ENCODE peak calls at places on chromosomes 4 and X, in five cellular contexts. One of them, this sample, is unnamed.

GRCh38 chr4:112589207-112589606 is 47.5 kb downstream of the ZGRF1 start:
- DNase-seq in non-pigmented ciliary epithelial cell: peak; percentile 23
- DNase-seq in AG10803: peak; percentile 20
- DNase-seq in RCC 7860: peak; percentile 25
- DNase-seq in CD4-positive, alpha-beta T cell: no peak
- DNase-seq in this sample: no peak

GRCh38 chrX:49030283-49030682 is 12.9 kb downstream of the TFE3 start:
- DNase-seq in non-pigmented ciliary epithelial cell: no peak
- DNase-seq in AG10803: no peak
- DNase-seq in RCC 7860: no peak
- DNase-seq in CD4-positive, alpha-beta T cell: no peak
- DNase-seq in this sample: no peak

GRCh38 chr4:19944251-19944650 is 307.5 kb upstream of the SLIT2 start:
- DNase-seq in non-pigmented ciliary epithelial cell: no peak
- DNase-seq in AG10803: no peak
- DNase-seq in RCC 7860: no peak
- DNase-seq in CD4-positive, alpha-beta T cell: no peak
- DNase-seq in this sample: no peak

GRCh38 chr4:118288097-118288496 is 64.7 kb downstream of the PRSS12 start:
- DNase-seq in non-pigmented ciliary epithelial cell: peak; percentile 68
- DNase-seq in AG10803: peak; percentile 81
- DNase-seq in RCC 7860: no peak
- DNase-seq in CD4-positive, alpha-beta T cell: no peak
- DNase-seq in this sample: no peak

GRCh38 chr4:57430706-57431105 is 320.5 kb upstream of the IGFBP7 start:
- DNase-seq in non-pigmented ciliary epithelial cell: no peak
- DNase-seq in AG10803: no peak
- DNase-seq in RCC 7860: no peak
- DNase-seq in CD4-positive, alpha-beta T cell: no peak
- DNase-seq in this sample: no peak

GRCh38 chrX:34826964-34827363 is 115.6 kb upstream of the FAM47B start:
- DNase-seq in non-pigmented ciliary epithelial cell: no peak
- DNase-seq in AG10803: no peak
- DNase-seq in RCC 7860: no peak
- DNase-seq in CD4-positive, alpha-beta T cell: no peak
- DNase-seq in this sample: no peak

GRCh38 chrX:26286836-26287235 is 70.9 kb downstream of the MAGEB5 start:
- DNase-seq in non-pigmented ciliary epithelial cell: no peak
- DNase-seq in AG10803: no peak
- DNase-seq in RCC 7860: no peak
- DNase-seq in CD4-positive, alpha-beta T cell: no peak
- DNase-seq in this sample: no peak

GRCh38 chr4:22463179-22463578 is 52.7 kb downstream of the ADGRA3 start:
- DNase-seq in non-pigmented ciliary epithelial cell: no peak
- DNase-seq in AG10803: no peak
- DNase-seq in RCC 7860: no peak
- DNase-seq in CD4-positive, alpha-beta T cell: no peak
- DNase-seq in this sample: peak; percentile 28

GRCh38 chr4:5125326-5125725 is 74.0 kb downstream of the STK32B start:
- DNase-seq in non-pigmented ciliary epithelial cell: no peak
- DNase-seq in AG10803: no peak
- DNase-seq in RCC 7860: no peak
- DNase-seq in CD4-positive, alpha-beta T cell: no peak
- DNase-seq in this sample: no peak

GRCh38 chr4:77695769-77696168 is 90.1 kb downstream of the CXCL13 start:
- DNase-seq in non-pigmented ciliary epithelial cell: peak; percentile 97
- DNase-seq in AG10803: peak; percentile 88
- DNase-seq in RCC 7860: peak; percentile 90
- DNase-seq in CD4-positive, alpha-beta T cell: no peak
- DNase-seq in this sample: no peak

GRCh38 chr4:108465886-108466491 is 154.4 kb upstream of the RPL34 start:
- DNase-seq in non-pigmented ciliary epithelial cell: no peak
- DNase-seq in AG10803: no peak
- DNase-seq in RCC 7860: no peak
- DNase-seq in CD4-positive, alpha-beta T cell: no peak
- DNase-seq in this sample: no peak

GRCh38 chr4:2257361-2258001 is 4.4 kb downstream of the MXD4 start:
- DNase-seq in non-pigmented ciliary epithelial cell: no peak
- DNase-seq in AG10803: no peak
- DNase-seq in RCC 7860: no peak
- DNase-seq in CD4-positive, alpha-beta T cell: no peak
- DNase-seq in this sample: no peak

GRCh38 chrX:17435476-17435875 is 60.5 kb downstream of the NHS start:
- DNase-seq in non-pigmented ciliary epithelial cell: no peak
- DNase-seq in AG10803: no peak
- DNase-seq in RCC 7860: no peak
- DNase-seq in CD4-positive, alpha-beta T cell: no peak
- DNase-seq in this sample: no peak

GRCh38 chr4:158604369-158604768 is 67.3 kb downstream of the C4orf46 start:
- DNase-seq in non-pigmented ciliary epithelial cell: no peak
- DNase-seq in AG10803: no peak
- DNase-seq in RCC 7860: no peak
- DNase-seq in CD4-positive, alpha-beta T cell: no peak
- DNase-seq in this sample: no peak

GRCh38 chr4:185304944-185305690 is 90.6 kb downstream of the LRP2BP start:
- DNase-seq in non-pigmented ciliary epithelial cell: no peak
- DNase-seq in AG10803: no peak
- DNase-seq in RCC 7860: no peak
- DNase-seq in CD4-positive, alpha-beta T cell: no peak
- DNase-seq in this sample: peak; percentile 10

GRCh38 chrX:87578978-87579377 is 61.4 kb downstream of the KLHL4 start:
- DNase-seq in non-pigmented ciliary epithelial cell: no peak
- DNase-seq in AG10803: no peak
- DNase-seq in RCC 7860: no peak
- DNase-seq in CD4-positive, alpha-beta T cell: no peak
- DNase-seq in this sample: no peak

GRCh38 chrX:125132274-125132673 is 187.4 kb upstream of the TEX13C start:
- DNase-seq in non-pigmented ciliary epithelial cell: no peak
- DNase-seq in AG10803: no peak
- DNase-seq in RCC 7860: peak; percentile 6
- DNase-seq in CD4-positive, alpha-beta T cell: no peak
- DNase-seq in this sample: no peak

GRCh38 chr4:791201-791865 is 34.6 kb downstream of the CPLX1 start:
- DNase-seq in non-pigmented ciliary epithelial cell: no peak
- DNase-seq in AG10803: no peak
- DNase-seq in RCC 7860: no peak
- DNase-seq in CD4-positive, alpha-beta T cell: no peak
- DNase-seq in this sample: no peak

GRCh38 chr4:56575820-56576429 is 70.3 kb downstream of the ARL9 start:
- DNase-seq in non-pigmented ciliary epithelial cell: no peak
- DNase-seq in AG10803: peak; percentile 49
- DNase-seq in RCC 7860: peak; percentile 36
- DNase-seq in CD4-positive, alpha-beta T cell: no peak
- DNase-seq in this sample: no peak

GRCh38 chrX:80576267-80576666 is 156.0 kb downstream of the TENT5D start:
- DNase-seq in non-pigmented ciliary epithelial cell: no peak
- DNase-seq in AG10803: no peak
- DNase-seq in RCC 7860: no peak
- DNase-seq in CD4-positive, alpha-beta T cell: no peak
- DNase-seq in this sample: no peak

GRCh38 chr4:88285235-88285505 is 809 bp upstream of the PPM1K start:
- DNase-seq in non-pigmented ciliary epithelial cell: no peak
- DNase-seq in AG10803: no peak
- DNase-seq in RCC 7860: no peak
- DNase-seq in CD4-positive, alpha-beta T cell: no peak
- DNase-seq in this sample: no peak

GRCh38 chr4:107564326-107564725 is 155.7 kb downstream of the PAPSS1 start:
- DNase-seq in non-pigmented ciliary epithelial cell: peak; percentile 24
- DNase-seq in AG10803: peak; percentile 84
- DNase-seq in RCC 7860: no peak
- DNase-seq in CD4-positive, alpha-beta T cell: no peak
- DNase-seq in this sample: no peak

GRCh38 chr4:112196446-112196845 is 35.1 kb upstream of the AP1AR start:
- DNase-seq in non-pigmented ciliary epithelial cell: no peak
- DNase-seq in AG10803: no peak
- DNase-seq in RCC 7860: no peak
- DNase-seq in CD4-positive, alpha-beta T cell: no peak
- DNase-seq in this sample: no peak

GRCh38 chr4:7788687-7789425 is 150.8 kb downstream of the AFAP1 start:
- DNase-seq in non-pigmented ciliary epithelial cell: no peak
- DNase-seq in AG10803: peak; percentile 68
- DNase-seq in RCC 7860: no peak
- DNase-seq in CD4-positive, alpha-beta T cell: no peak
- DNase-seq in this sample: no peak

GRCh38 chr4:183190900-183191527 is 92.0 kb downstream of the WWC2 start:
- DNase-seq in non-pigmented ciliary epithelial cell: no peak
- DNase-seq in AG10803: no peak
- DNase-seq in RCC 7860: no peak
- DNase-seq in CD4-positive, alpha-beta T cell: no peak
- DNase-seq in this sample: no peak

GRCh38 chrX:138847930-138848329 is 136.4 kb upstream of the FGF13 start:
- DNase-seq in non-pigmented ciliary epithelial cell: no peak
- DNase-seq in AG10803: peak; percentile 51
- DNase-seq in RCC 7860: no peak
- DNase-seq in CD4-positive, alpha-beta T cell: no peak
- DNase-seq in this sample: no peak

GRCh38 chr4:137644201-137644600 is 111.9 kb upstream of the PCDH18 start:
- DNase-seq in non-pigmented ciliary epithelial cell: no peak
- DNase-seq in AG10803: peak; percentile 57
- DNase-seq in RCC 7860: no peak
- DNase-seq in CD4-positive, alpha-beta T cell: no peak
- DNase-seq in this sample: no peak

GRCh38 chr4:8830056-8830455 is 41.6 kb downstream of the HMX1 start:
- DNase-seq in non-pigmented ciliary epithelial cell: no peak
- DNase-seq in AG10803: no peak
- DNase-seq in RCC 7860: no peak
- DNase-seq in CD4-positive, alpha-beta T cell: no peak
- DNase-seq in this sample: no peak

GRCh38 chr4:68175562-68176155 is 46.0 kb upstream of the TMPRSS11F start:
- DNase-seq in non-pigmented ciliary epithelial cell: peak; percentile 40
- DNase-seq in AG10803: peak; percentile 54
- DNase-seq in RCC 7860: peak; percentile 38
- DNase-seq in CD4-positive, alpha-beta T cell: no peak
- DNase-seq in this sample: peak; percentile 44

GRCh38 chr4:3879681-3880594 is 113.8 kb downstream of the ADRA2C start:
- DNase-seq in non-pigmented ciliary epithelial cell: no peak
- DNase-seq in AG10803: peak; percentile 10
- DNase-seq in RCC 7860: no peak
- DNase-seq in CD4-positive, alpha-beta T cell: no peak
- DNase-seq in this sample: peak; percentile 21

GRCh38 chrX:115895678-115896329 is 274.7 kb upstream of the AGTR2 start:
- DNase-seq in non-pigmented ciliary epithelial cell: no peak
- DNase-seq in AG10803: no peak
- DNase-seq in RCC 7860: no peak
- DNase-seq in CD4-positive, alpha-beta T cell: no peak
- DNase-seq in this sample: no peak

This sample was measured in activated naive CD8-positive, alpha-beta T cell treated with anti-CD3 and anti-CD28 coated beads, Interleukin-2, amount 50 U/mL, for 24 hours.